ENCODE peak calls at places on chromosomes 16 and 17, in four cellular contexts. I is H9, Q is left ventricle myocardium inferior, K is hypothalamus. L is an unnamed sample.

GRCh38 chr17:75636381-75637142 is 3.3 kb downstream of the SMIM5 start:
- DNase-seq in K (no peak), Q (peak; percentile 68), I (no peak), L (peak; percentile 14)

GRCh38 chr16:73405851-73406250 is 357.9 kb upstream of the ZFHX3 start:
- DNase-seq in I (no peak), K (no peak), Q (no peak), L (no peak)

GRCh38 chr17:73231363-73231762 is 30.3 kb downstream of the CPSF4L start:
- DNase-seq in K (no peak), I (no peak), Q (no peak), L (no peak)

GRCh38 chr17:43003542-43004172 is 2.9 kb upstream of the IFI35 start:
- DNase-seq in K (no peak), Q (no peak), I (peak; percentile 73), L (no peak)

GRCh38 chr17:16428098-16428882 is 12.9 kb downstream of the TRPV2 start:
- DNase-seq in I (peak; percentile 85), K (peak; percentile 37), Q (peak; percentile 59), L (no peak)

GRCh38 chr16:88424536-88425230 is 28.4 kb upstream of the ZFPM1 start:
- DNase-seq in I (no peak), K (no peak), Q (no peak), L (no peak)

GRCh38 chr17:42866216-42866615 is 15.2 kb downstream of the AOC3 start:
- DNase-seq in K (no peak), Q (no peak), I (no peak), L (no peak)

GRCh38 chr17:31608659-31609254 is 217.3 kb downstream of the RAB11FIP4 start:
- DNase-seq in K (no peak), I (no peak), Q (no peak), L (no peak)

GRCh38 chr16:58501242-58502131 is 1.5 kb downstream of the NDRG4 start:
- DNase-seq in I (peak; percentile 93), Q (no peak), K (peak; percentile 51), L (no peak)

GRCh38 chr17:40325156-40326013 is 16.4 kb downstream of the RARA start:
- DNase-seq in I (no peak), K (no peak), Q (peak; percentile 14), L (peak; percentile 31)

GRCh38 chr16:68644303-68644702 is 807 bp upstream of the CDH3 start:
- DNase-seq in K (no peak), Q (no peak), I (peak; percentile 67), L (peak; percentile 70)

GRCh38 chr17:68576811-68577551 is 24.2 kb downstream of the FAM20A start:
- DNase-seq in I (no peak), K (no peak), Q (peak; percentile 37), L (peak; percentile 33)

GRCh38 chr17:8421571-8421970 is 14.1 kb upstream of the NDEL1 start:
- DNase-seq in Q (no peak), I (no peak), K (no peak), L (no peak)

GRCh38 chr16:56896244-56896643 is 31.2 kb downstream of the SLC12A3 start:
- DNase-seq in I (no peak), Q (no peak), K (no peak), L (no peak)

GRCh38 chr17:80920406-80920805 is 71.2 kb upstream of the CHMP6 start:
- DNase-seq in Q (no peak), K (no peak), I (no peak), L (peak; percentile 66)

L was measured in ovary.